ENCODE peak calls at places on chromosomes 13 and 19, in six cellular contexts. One of them, this sample, is unnamed.

GRCh38 chr13:64186503-64186902 is 2770.9 kb upstream of the PCDH20 start:
- DNase-seq in GM12878: no peak
- DNase-seq in left ventricle myocardium inferior: no peak
- DNase-seq in astrocyte of the cerebellum: no peak
- DNase-seq in HFF-Myc: no peak
- DNase-seq in natural killer cell: no peak
- DNase-seq in this sample: no peak

GRCh38 chr13:74003374-74003773 is 130.8 kb downstream of the KLF12 start:
- DNase-seq in natural killer cell: no peak
- DNase-seq in HFF-Myc: no peak
- DNase-seq in GM12878: no peak
- DNase-seq in left ventricle myocardium inferior: no peak
- DNase-seq in astrocyte of the cerebellum: no peak
- DNase-seq in this sample: no peak

GRCh38 chr13:48602296-48603040 is 51.3 kb upstream of the CYSLTR2 start:
- DNase-seq in natural killer cell: no peak
- DNase-seq in astrocyte of the cerebellum: no peak
- DNase-seq in left ventricle myocardium inferior: no peak
- DNase-seq in GM12878: no peak
- DNase-seq in HFF-Myc: no peak
- DNase-seq in this sample: no peak

GRCh38 chr19:36916991-36917390 is 859 bp downstream of the ZNF568 start:
- DNase-seq in astrocyte of the cerebellum: no peak
- DNase-seq in GM12878: no peak
- DNase-seq in HFF-Myc: peak; percentile 1
- DNase-seq in left ventricle myocardium inferior: no peak
- DNase-seq in natural killer cell: no peak
- DNase-seq in this sample: no peak

GRCh38 chr13:41914552-41914951 is 46.4 kb downstream of the VWA8 start:
- DNase-seq in HFF-Myc: no peak
- DNase-seq in astrocyte of the cerebellum: no peak
- DNase-seq in left ventricle myocardium inferior: no peak
- DNase-seq in GM12878: no peak
- DNase-seq in natural killer cell: no peak
- DNase-seq in this sample: no peak

GRCh38 chr19:33248954-33249613 is 23.4 kb upstream of the SLC7A10 start:
- DNase-seq in left ventricle myocardium inferior: no peak
- DNase-seq in GM12878: no peak
- DNase-seq in astrocyte of the cerebellum: no peak
- DNase-seq in natural killer cell: no peak
- DNase-seq in HFF-Myc: no peak
- DNase-seq in this sample: no peak

GRCh38 chr13:77543711-77544110 is 8.2 kb downstream of the SCEL start:
- DNase-seq in GM12878: no peak
- DNase-seq in left ventricle myocardium inferior: no peak
- DNase-seq in astrocyte of the cerebellum: no peak
- DNase-seq in HFF-Myc: no peak
- DNase-seq in natural killer cell: no peak
- DNase-seq in this sample: no peak

GRCh38 chr19:8831373-8831772 is 731 bp downstream of the ZNF558 start:
- DNase-seq in natural killer cell: no peak
- DNase-seq in left ventricle myocardium inferior: no peak
- DNase-seq in astrocyte of the cerebellum: no peak
- DNase-seq in GM12878: no peak
- DNase-seq in HFF-Myc: no peak
- DNase-seq in this sample: no peak

GRCh38 chr13:61880576-61881283 is 465.1 kb upstream of the PCDH20 start:
- DNase-seq in left ventricle myocardium inferior: no peak
- DNase-seq in GM12878: no peak
- DNase-seq in HFF-Myc: no peak
- DNase-seq in natural killer cell: no peak
- DNase-seq in astrocyte of the cerebellum: no peak
- DNase-seq in this sample: no peak

GRCh38 chr13:36344886-36345437 is 1.2 kb downstream of the SPART start:
- DNase-seq in left ventricle myocardium inferior: no peak
- DNase-seq in HFF-Myc: no peak
- DNase-seq in GM12878: no peak
- DNase-seq in natural killer cell: no peak
- DNase-seq in astrocyte of the cerebellum: no peak
- DNase-seq in this sample: no peak

GRCh38 chr19:48445256-48445605 is 552 bp upstream of the GRWD1 start:
- DNase-seq in left ventricle myocardium inferior: no peak
- DNase-seq in GM12878: no peak
- DNase-seq in HFF-Myc: peak; percentile 81
- DNase-seq in astrocyte of the cerebellum: peak; percentile 82
- DNase-seq in natural killer cell: no peak
- DNase-seq in this sample: no peak

GRCh38 chr19:12331211-12331941 is 2.1 kb downstream of the ZNF563 start:
- DNase-seq in natural killer cell: no peak
- DNase-seq in HFF-Myc: no peak
- DNase-seq in astrocyte of the cerebellum: no peak
- DNase-seq in left ventricle myocardium inferior: no peak
- DNase-seq in GM12878: peak; percentile 82
- DNase-seq in this sample: peak; percentile 56

DNA sequence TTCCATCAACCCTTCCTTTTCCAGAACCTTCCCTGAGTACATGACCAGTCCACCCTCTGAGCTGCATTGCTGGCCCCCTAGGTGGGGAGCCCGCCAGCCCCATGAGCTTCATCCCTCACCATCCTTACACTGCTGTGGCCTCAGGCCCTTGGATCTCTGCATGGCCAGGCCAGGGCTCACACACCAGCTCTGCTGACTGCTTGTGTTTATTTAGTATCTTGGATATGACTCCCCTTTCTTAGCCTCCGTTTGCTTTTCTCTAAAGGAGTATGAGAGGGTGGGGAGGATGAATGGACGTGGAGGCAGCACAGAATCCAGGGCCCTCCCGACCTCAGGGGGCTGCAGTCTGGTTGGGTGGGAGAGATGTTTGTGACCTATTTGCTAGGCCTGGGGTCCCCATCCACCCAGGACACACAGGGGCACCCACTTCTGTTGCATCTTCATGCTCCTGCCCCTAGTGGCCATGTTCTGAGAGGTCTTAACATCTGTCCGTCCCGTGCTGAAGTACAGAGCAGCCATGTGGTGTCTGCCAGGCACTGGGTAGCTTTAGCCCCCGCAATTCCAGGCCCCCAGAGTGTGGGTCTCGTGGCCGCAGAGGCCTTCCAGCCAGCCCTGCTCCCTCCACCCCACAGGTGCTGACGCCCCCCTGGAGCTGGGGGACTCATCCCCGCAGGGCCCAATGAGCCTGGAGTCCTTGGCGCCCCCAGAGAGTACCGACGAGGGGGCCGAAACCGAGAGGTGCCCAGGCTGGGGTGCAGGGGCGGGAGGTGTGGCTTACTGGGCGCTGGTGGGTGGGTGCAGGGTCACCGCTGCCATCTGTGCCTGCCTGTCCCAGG is 13.0 kb downstream of the ARHGEF1 start:
- DNase-seq in HFF-Myc: no peak
- DNase-seq in GM12878: no peak
- DNase-seq in left ventricle myocardium inferior: no peak
- DNase-seq in astrocyte of the cerebellum: no peak
- DNase-seq in natural killer cell: no peak
- DNase-seq in this sample: no peak
- TF ChIP-seq CTCF in HFF-Myc: peak; percentile 47
- TF ChIP-seq CTCF in GM12878: no peak
- TF ChIP-seq CTCF in left ventricle myocardium inferior: no peak
- TF ChIP-seq CTCF in astrocyte of the cerebellum: peak; percentile 30
- TF ChIP-seq CTCF in natural killer cell: no peak
- TF ChIP-seq CTCF in this sample: no peak

GRCh38 chr19:49570997-49571676 is 9.2 kb downstream of the NOSIP start:
- DNase-seq in GM12878: no peak
- DNase-seq in natural killer cell: no peak
- DNase-seq in astrocyte of the cerebellum: no peak
- DNase-seq in HFF-Myc: no peak
- DNase-seq in left ventricle myocardium inferior: no peak
- DNase-seq in this sample: no peak
- TF ChIP-seq CTCF in GM12878: peak; percentile 36
- TF ChIP-seq CTCF in natural killer cell: no peak
- TF ChIP-seq CTCF in astrocyte of the cerebellum: no peak
- TF ChIP-seq CTCF in HFF-Myc: peak; percentile 6
- TF ChIP-seq CTCF in left ventricle myocardium inferior: no peak
- TF ChIP-seq CTCF in this sample: no peak

DNA sequence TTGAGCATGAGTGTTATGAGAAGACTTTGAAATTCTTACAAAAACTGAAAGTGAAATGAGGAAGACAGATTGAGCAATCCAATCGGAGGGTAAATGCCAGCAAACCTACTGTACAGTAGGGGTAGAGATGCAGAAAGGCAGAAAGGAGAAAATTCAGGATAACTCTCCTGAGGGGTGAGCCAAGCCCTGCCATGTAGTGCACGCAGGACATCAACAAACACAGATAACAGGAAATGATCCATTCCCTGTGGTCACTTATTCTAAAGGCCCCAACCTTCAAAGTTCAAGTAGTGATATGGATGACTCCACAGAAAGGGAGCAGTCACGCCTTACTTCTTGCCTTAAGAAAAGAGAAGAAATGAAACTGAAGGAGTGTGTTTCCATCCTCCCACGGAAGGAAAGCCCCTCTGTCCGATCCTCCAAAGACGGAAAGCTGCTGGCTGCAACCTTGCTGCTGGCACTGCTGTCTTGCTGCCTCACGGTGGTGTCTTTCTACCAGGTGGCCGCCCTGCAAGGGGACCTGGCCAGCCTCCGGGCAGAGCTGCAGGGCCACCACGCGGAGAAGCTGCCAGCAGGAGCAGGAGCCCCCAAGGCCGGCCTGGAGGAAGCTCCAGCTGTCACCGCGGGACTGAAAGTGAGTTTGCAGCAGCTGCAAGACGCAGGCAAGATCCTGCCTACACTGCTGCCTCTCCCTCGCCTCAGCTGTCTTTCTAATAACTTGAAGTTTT is at the start of gene TNFSF13B:
- DNase-seq in HFF-Myc: no peak
- DNase-seq in astrocyte of the cerebellum: no peak
- DNase-seq in left ventricle myocardium inferior: peak; percentile 42
- DNase-seq in natural killer cell: peak; percentile 28
- DNase-seq in GM12878: peak; percentile 74
- DNase-seq in this sample: peak; percentile 26
- TF ChIP-seq CTCF in HFF-Myc: no peak
- TF ChIP-seq CTCF in astrocyte of the cerebellum: no peak
- TF ChIP-seq CTCF in left ventricle myocardium inferior: no peak
- TF ChIP-seq CTCF in natural killer cell: no peak
- TF ChIP-seq CTCF in GM12878: peak; percentile 51
- TF ChIP-seq CTCF in this sample: no peak

GRCh38 chr13:113123226-113124150 is 889 bp downstream of the F10 start:
- DNase-seq in astrocyte of the cerebellum: no peak
- DNase-seq in HFF-Myc: no peak
- DNase-seq in natural killer cell: no peak
- DNase-seq in GM12878: no peak
- DNase-seq in left ventricle myocardium inferior: no peak
- DNase-seq in this sample: peak; percentile 2
- TF ChIP-seq CTCF in astrocyte of the cerebellum: peak; percentile 24
- TF ChIP-seq CTCF in HFF-Myc: peak; percentile 38
- TF ChIP-seq CTCF in natural killer cell: no peak
- TF ChIP-seq CTCF in GM12878: peak; percentile 8
- TF ChIP-seq CTCF in left ventricle myocardium inferior: peak; percentile 23
- TF ChIP-seq CTCF in this sample: no peak